ENCODE peak calls at places on chromosomes 12 and 14, in six cellular contexts. I, K, A, Y, G and M are unnamed samples.

GRCh38 chr14:75422169-75422568 is 5.7 kb upstream of the JDP2 start:
- DNase-seq in I (no peak), K (no peak), A (no peak), Y (no peak), G (peak), M (no peak)

GRCh38 chr14:104746071-104746545 is 6.8 kb upstream of the SIVA1 start:
- DNase-seq in I (no peak), K (no peak), A (no peak), Y (no peak), G (no peak), M (no peak)

GRCh38 chr12:57166971-57167371 is 19.6 kb upstream of the LRP1-AS start:
- DNase-seq in I (no peak), K (no peak), A (no peak), Y (no peak), G (peak), M (no peak)

GRCh38 chr12:92156139-92156538 is 10.5 kb upstream of the BTG1 start:
- DNase-seq in I (no peak), K (no peak), A (no peak), Y (no peak), G (no peak), M (no peak)

GRCh38 chr14:92688434-92689375 is 59.7 kb downstream of the LGMN start:
- DNase-seq in I (peak), K (peak), A (no peak), Y (no peak), G (no peak), M (no peak)

GRCh38 chr12:131093971-131094830 is 140.5 kb downstream of the ADGRD1 start:
- DNase-seq in I (no peak), K (no peak), A (no peak), Y (peak), G (no peak), M (peak)

GRCh38 chr12:71157601-71158233 is at the start of gene TSPAN8:
- DNase-seq in I (no peak), K (no peak), A (no peak), Y (no peak), G (no peak), M (no peak)

GRCh38 chr12:40202095-40203059 is 22.4 kb upstream of the LRRK2 start:
- DNase-seq in I (no peak), K (no peak), A (no peak), Y (no peak), G (no peak), M (no peak)

GRCh38 chr14:90938615-90939014 is 121.8 kb downstream of the RPS6KA5 start:
- DNase-seq in I (no peak), K (no peak), A (no peak), Y (no peak), G (no peak), M (no peak)

GRCh38 chr12:37547611-37548010 is 769.0 kb upstream of the ALG10B start:
- DNase-seq in I (peak), K (peak), A (no peak), Y (no peak), G (no peak), M (no peak)

GRCh38 chr12:113857371-113857770 is 108.8 kb downstream of the RBM19 start:
- DNase-seq in I (no peak), K (no peak), A (no peak), Y (no peak), G (no peak), M (no peak)

GRCh38 chr14:74569826-74570591 is 42.0 kb downstream of the LTBP2 start:
- DNase-seq in I (no peak), K (no peak), A (no peak), Y (no peak), G (no peak), M (no peak)

GRCh38 chr14:29637406-29637805 is 290.2 kb downstream of the PRKD1 start:
- DNase-seq in I (no peak), K (no peak), A (peak), Y (no peak), G (no peak), M (peak)

GRCh38 chr12:116631619-116632018 is 72.4 kb downstream of the MAP1LC3B2 start:
- DNase-seq in I (no peak), K (no peak), A (no peak), Y (no peak), G (no peak), M (no peak)

GRCh38 chr14:75340921-75341320 is 62.3 kb downstream of the FOS start:
- DNase-seq in I (no peak), K (no peak), A (no peak), Y (peak), G (no peak), M (peak)

GRCh38 chr12:65335021-65335714 is 56.7 kb downstream of the MSRB3 start:
- DNase-seq in I (no peak), K (peak), A (peak), Y (no peak), G (peak), M (no peak)

GRCh38 chr14:103552811-103553210 is 9.6 kb downstream of the BAG5 start:
- DNase-seq in I (no peak), K (no peak), A (no peak), Y (no peak), G (no peak), M (no peak)

GRCh38 chr12:96403870-96404269 is 3.6 kb upstream of the CDK17 start:
- DNase-seq in I (no peak), K (no peak), A (no peak), Y (no peak), G (no peak), M (no peak)

GRCh38 chr12:82567688-82568087 is 119.0 kb upstream of the TMTC2 start:
- DNase-seq in I (no peak), K (no peak), A (no peak), Y (no peak), G (no peak), M (no peak)

GRCh38 chr12:131893605-131894312 is 663 bp upstream of the ULK1 start:
- DNase-seq in I (no peak), K (no peak), A (no peak), Y (no peak), G (no peak), M (no peak)

GRCh38 chr14:25518347-25518746 is 468.4 kb upstream of the STXBP6 start:
- DNase-seq in I (no peak), K (no peak), A (no peak), Y (no peak), G (no peak), M (no peak)

GRCh38 chr14:25516838-25517237 is 466.9 kb upstream of the STXBP6 start:
- DNase-seq in I (no peak), K (peak), A (no peak), Y (no peak), G (no peak), M (no peak)
- TF ChIP-seq CTCF in I (no peak), K (no peak), A (no peak), Y (no peak), G (no peak), M (no peak)

GRCh38 chr12:6764011-6764828 is 1.9 kb upstream of the PTMS start:
- DNase-seq in I (peak), K (peak), A (peak), Y (peak), G (peak), M (peak)

GRCh38 chr12:6763380-6763779 is 2.8 kb upstream of the PTMS start:
- DNase-seq in I (no peak), K (no peak), A (no peak), Y (no peak), G (no peak), M (no peak)

GRCh38 chr12:6766651-6767300 is 613 bp downstream of the PTMS start:
- DNase-seq in I (peak), K (peak), A (peak), Y (peak), G (peak), M (peak)

GRCh38 chr12:6765634-6766581 is at the start of gene PTMS:
- DNase-seq in I (peak), K (peak), A (peak), Y (peak), G (peak), M (peak)

GRCh38 chr12:6765048-6765633 is 1.0 kb upstream of the PTMS start:
- DNase-seq in I (no peak), K (no peak), A (no peak), Y (no peak), G (peak), M (no peak)
- TF ChIP-seq EP300 in I (no peak), K (no peak), A (no peak), Y (no peak), G (no peak), M (no peak)

GRCh38 chr12:52127683-52128450 is 48.4 kb downstream of the SMIM41 start:
- DNase-seq in I (no peak), K (peak), A (no peak), Y (no peak), G (no peak), M (no peak)

GRCh38 chr12:52126050-52126604 is 46.6 kb downstream of the SMIM41 start:
- DNase-seq in I (no peak), K (peak), A (no peak), Y (no peak), G (no peak), M (no peak)

GRCh38 chr12:52126605-52127578 is 47.4 kb downstream of the SMIM41 start:
- DNase-seq in I (no peak), K (peak), A (no peak), Y (peak), G (peak), M (no peak)

GRCh38 chr12:52122904-52123303 is 43.4 kb downstream of the SMIM41 start:
- DNase-seq in I (no peak), K (no peak), A (no peak), Y (no peak), G (peak), M (no peak)

GRCh38 chr12:52125499-52125900 is 46.0 kb downstream of the SMIM41 start:
- DNase-seq in I (no peak), K (peak), A (no peak), Y (no peak), G (no peak), M (no peak)
- H3K4me3 ChIP-seq in I (no peak), K (no peak), A (no peak), Y (no peak), G (no peak), M (no peak)

GRCh38 chr14:55265197-55265596 is 6.0 kb upstream of the FBXO34 start:
- DNase-seq in I (no peak), K (no peak), A (no peak), Y (no peak), G (no peak), M (no peak)
- TF ChIP-seq CTCF in I (no peak), K (no peak), A (no peak), Y (no peak), G (no peak), M (no peak)

GRCh38 chr14:34691173-34691572 is 23.2 kb downstream of the CFL2 start:
- DNase-seq in I (no peak), K (no peak), A (no peak), Y (no peak), G (no peak), M (no peak)
- TF ChIP-seq EP300 in I (no peak), K (no peak), A (no peak), Y (no peak), G (no peak), M (no peak)

GRCh38 chr14:59306775-59307174 is 118.3 kb downstream of the DAAM1 start:
- DNase-seq in I (no peak), K (no peak), A (no peak), Y (no peak), G (no peak), M (no peak)

GRCh38 chr14:59308706-59309105 is 120.2 kb downstream of the DAAM1 start:
- DNase-seq in I (no peak), K (no peak), A (no peak), Y (no peak), G (no peak), M (no peak)

GRCh38 chr14:59305231-59305630 is 116.8 kb downstream of the DAAM1 start:
- DNase-seq in I (no peak), K (no peak), A (no peak), Y (no peak), G (no peak), M (no peak)

GRCh38 chr14:59303216-59303615 is 114.7 kb downstream of the DAAM1 start:
- DNase-seq in I (no peak), K (no peak), A (no peak), Y (no peak), G (no peak), M (no peak)

GRCh38 chr14:59305836-59306555 is 117.5 kb downstream of the DAAM1 start:
- DNase-seq in I (no peak), K (no peak), A (no peak), Y (no peak), G (no peak), M (no peak)
- H3K4me3 ChIP-seq in I (no peak), K (no peak), A (no peak), Y (no peak), G (no peak), M (no peak)

GRCh38 chr14:50342211-50343080 is 30.3 kb downstream of the DMAC2L start:
- DNase-seq in I (no peak), K (peak), A (peak), Y (peak), G (peak), M (peak)
- TF ChIP-seq CTCF in I (peak), K (peak), A (peak), Y (no peak), G (peak), M (peak)

GRCh38 chr14:54836231-54836630 is 66.4 kb downstream of the GCH1 start:
- DNase-seq in I (no peak), K (peak), A (no peak), Y (no peak), G (no peak), M (no peak)

GRCh38 chr14:54840336-54840735 is 62.3 kb downstream of the GCH1 start:
- DNase-seq in I (no peak), K (no peak), A (no peak), Y (no peak), G (no peak), M (no peak)

GRCh38 chr14:54838931-54839512 is 63.6 kb downstream of the GCH1 start:
- DNase-seq in I (no peak), K (no peak), A (no peak), Y (no peak), G (no peak), M (no peak)

GRCh38 chr14:54839681-54840080 is 62.9 kb downstream of the GCH1 start:
- DNase-seq in I (no peak), K (no peak), A (no peak), Y (no peak), G (no peak), M (peak)

DNA sequence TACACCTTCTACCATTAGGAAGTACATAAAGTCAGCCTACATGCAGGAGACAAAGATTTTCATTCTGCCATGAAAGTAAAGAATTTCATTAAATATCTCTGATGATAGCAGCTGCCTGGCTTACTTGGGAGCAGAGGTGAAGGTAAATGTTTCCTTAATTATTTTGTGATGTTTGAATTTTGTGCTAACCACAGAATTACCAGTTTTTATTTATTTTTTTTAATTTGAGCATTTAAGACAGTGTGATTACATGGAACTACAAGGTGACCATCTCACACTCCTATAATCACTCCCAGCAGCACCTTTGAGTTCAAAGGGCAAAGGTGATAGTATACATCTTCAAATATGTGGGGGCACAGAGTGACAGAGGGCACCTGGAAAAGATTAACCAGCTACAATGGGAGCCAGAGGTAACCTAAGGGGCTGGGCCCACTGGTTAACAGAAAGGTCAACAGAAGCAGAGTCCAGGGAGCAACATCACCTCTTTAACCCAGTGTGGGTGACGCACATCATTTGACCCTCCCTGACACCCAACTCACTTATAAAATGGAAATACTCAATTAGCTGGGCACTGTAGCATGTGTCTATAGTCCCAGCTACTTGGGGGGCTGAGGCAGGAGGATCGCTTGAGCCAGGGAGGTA is 65.0 kb downstream of the GCH1 start:
- DNase-seq in I (no peak), K (no peak), A (no peak), Y (no peak), G (no peak), M (no peak)
- TF ChIP-seq EP300 in I (no peak), K (no peak), A (no peak), Y (no peak), G (no peak), M (no peak)